ENCODE peak calls at places on chromosome X, in eight cellular contexts. W is IMR-90; P is stomach; C is left ventricle myocardium inferior; S is body of pancreas; D is CD8-positive, alpha-beta T cell; Q is breast epithelium; Y is tibial artery. A is an unnamed sample.

GRCh38 chrX:46837543-46838481 is 969 bp downstream of the RP2 start:
- DNase-seq in W (peak), P (no peak), C (no peak), S (no peak), D (peak), Q (no peak), Y (no peak), A (no peak)

GRCh38 chrX:151183233-151183632 is 6.8 kb downstream of the GPR50 start:
- DNase-seq in W (no peak), P (no peak), C (no peak), S (no peak), D (no peak), Q (no peak), Y (no peak), A (no peak)

GRCh38 chrX:151875270-151876026 is 37.2 kb upstream of the MAGEA4 start:
- DNase-seq in W (no peak), P (no peak), C (peak), S (no peak), D (no peak), Q (no peak), Y (no peak), A (no peak)

GRCh38 chrX:134821370-134821769 is 163.1 kb upstream of the PLAC1 start:
- DNase-seq in W (peak), P (no peak), C (peak), S (no peak), D (no peak), Q (no peak), Y (peak), A (no peak)

GRCh38 chrX:11261260-11261659 is 32.0 kb upstream of the AMELX start:
- DNase-seq in W (peak), P (no peak), C (no peak), S (no peak), D (no peak), Q (no peak), Y (no peak), A (no peak)

GRCh38 chrX:136170109-136170800 is 22.9 kb downstream of the FHL1 start:
- DNase-seq in W (peak), P (no peak), C (peak), S (no peak), D (no peak), Q (no peak), Y (no peak), A (no peak)

GRCh38 chrX:28920554-28920953 is 333.3 kb downstream of the IL1RAPL1 start:
- DNase-seq in W (peak), P (no peak), C (no peak), S (no peak), D (no peak), Q (no peak), Y (no peak), A (no peak)

GRCh38 chrX:68942141-68942540 is 113.3 kb downstream of the EFNB1 start:
- DNase-seq in W (no peak), P (peak), C (no peak), S (peak), D (no peak), Q (no peak), Y (no peak), A (no peak)

GRCh38 chrX:107628662-107629532 is 587 bp downstream of the PRPS1 start:
- DNase-seq in W (peak), P (no peak), C (peak), S (peak), D (peak), Q (no peak), Y (peak), A (peak)

GRCh38 chrX:108699368-108699767 is 37.0 kb downstream of the IRS4 start:
- DNase-seq in W (peak), P (no peak), C (no peak), S (no peak), D (no peak), Q (no peak), Y (no peak), A (no peak)

GRCh38 chrX:20913760-20914159 is 460.5 kb upstream of the CNKSR2 start:
- DNase-seq in W (no peak), P (no peak), C (no peak), S (no peak), D (no peak), Q (no peak), Y (no peak), A (no peak)

GRCh38 chrX:6694977-6695376 is 160.1 kb upstream of the VCX3A start:
- DNase-seq in W (no peak), P (no peak), C (no peak), S (no peak), D (no peak), Q (no peak), Y (no peak), A (no peak)

GRCh38 chrX:150150780-150151125 is 212.4 kb upstream of the MAMLD1 start:
- DNase-seq in W (no peak), P (no peak), C (no peak), S (no peak), D (no peak), Q (no peak), Y (no peak), A (no peak)

GRCh38 chrX:39972340-39972739 is 125.4 kb downstream of the BCOR start:
- DNase-seq in W (peak), P (no peak), C (no peak), S (no peak), D (no peak), Q (no peak), Y (no peak), A (no peak)

GRCh38 chrX:131633285-131633917 is 89.5 kb downstream of the OR13H1 start:
- DNase-seq in W (peak), P (peak), C (peak), S (peak), D (no peak), Q (peak), Y (peak), A (no peak)

GRCh38 chrX:776529-777230 is 146.1 kb downstream of the SHOX start:
- DNase-seq in W (no peak), P (peak), C (no peak), S (no peak), D (no peak), Q (no peak), Y (no peak), A (no peak)

GRCh38 chrX:50691820-50692219 is 122.2 kb downstream of the SHROOM4 start:
- DNase-seq in W (peak), P (no peak), C (no peak), S (peak), D (no peak), Q (no peak), Y (no peak), A (no peak)

GRCh38 chrX:24023972-24024664 is 2.9 kb downstream of the KLHL15 start:
- DNase-seq in W (peak), P (no peak), C (no peak), S (no peak), D (no peak), Q (no peak), Y (no peak), A (no peak)

GRCh38 chrX:2325076-2325784 is 175.5 kb downstream of the DHRSX start:
- DNase-seq in W (peak), P (peak), C (peak), S (peak), D (no peak), Q (peak), Y (no peak), A (no peak)

GRCh38 chrX:150872773-150873336 is 25.6 kb downstream of the CD99L2 start:
- DNase-seq in W (no peak), P (no peak), C (no peak), S (peak), D (no peak), Q (no peak), Y (no peak), A (no peak)

GRCh38 chrX:115362334-115363095 is 73.0 kb downstream of the LUZP4 start:
- DNase-seq in W (peak), P (no peak), C (no peak), S (no peak), D (no peak), Q (no peak), Y (no peak), A (no peak)

GRCh38 chrX:153725039-153725831 is 579 bp downstream of the ABCD1 start:
- DNase-seq in W (no peak), P (no peak), C (no peak), S (peak), D (no peak), Q (no peak), Y (no peak), A (no peak)

GRCh38 chrX:77447339-77448149 is at the start of gene FGF16:
- DNase-seq in W (no peak), P (no peak), C (no peak), S (peak), D (no peak), Q (no peak), Y (no peak), A (peak)

GRCh38 chrX:120769576-120770341 is 105.9 kb downstream of the CT47B1 start:
- DNase-seq in W (peak), P (no peak), C (no peak), S (no peak), D (no peak), Q (no peak), Y (no peak), A (no peak)

GRCh38 chrX:33726281-33727160 is 405.6 kb downstream of the FAM47A start:
- DNase-seq in W (no peak), P (no peak), C (no peak), S (no peak), D (no peak), Q (no peak), Y (no peak), A (no peak)

GRCh38 chrX:23694606-23695005 is 27.3 kb downstream of the PRDX4 start:
- DNase-seq in W (peak), P (peak), C (peak), S (peak), D (no peak), Q (no peak), Y (peak), A (no peak)

GRCh38 chrX:46582964-46583363 is 9.4 kb downstream of the CHST7 start:
- DNase-seq in W (peak), P (no peak), C (no peak), S (no peak), D (no peak), Q (peak), Y (no peak), A (no peak)

GRCh38 chrX:120029354-120029753 is 48.1 kb downstream of the RHOXF2B start:
- DNase-seq in W (no peak), P (no peak), C (no peak), S (no peak), D (no peak), Q (no peak), Y (no peak), A (no peak)

GRCh38 chrX:105228602-105229001 is 8.1 kb upstream of the TEX13A start:
- DNase-seq in W (no peak), P (no peak), C (no peak), S (no peak), D (no peak), Q (no peak), Y (no peak), A (no peak)

GRCh38 chrX:86137071-86137470 is 11.2 kb upstream of the DACH2 start:
- DNase-seq in W (peak), P (no peak), C (no peak), S (no peak), D (no peak), Q (no peak), Y (no peak), A (no peak)

GRCh38 chrX:149039057-149039456 is 466.0 kb downstream of the IDS start:
- DNase-seq in W (no peak), P (no peak), C (no peak), S (no peak), D (no peak), Q (no peak), Y (no peak), A (no peak)

GRCh38 chrX:31580726-31581125 is 508.9 kb upstream of the FTHL17 start:
- DNase-seq in W (peak), P (no peak), C (no peak), S (no peak), D (no peak), Q (no peak), Y (no peak), A (no peak)

GRCh38 chrX:39144323-39144722 is 343.1 kb downstream of the MID1IP1 start:
- DNase-seq in W (no peak), P (no peak), C (no peak), S (no peak), D (no peak), Q (no peak), Y (no peak), A (no peak)

GRCh38 chrX:145190801-145191389 is 56.4 kb upstream of the SPANXN1 start:
- DNase-seq in W (no peak), P (no peak), C (no peak), S (no peak), D (no peak), Q (no peak), Y (no peak), A (no peak)

GRCh38 chrX:15985937-15986336 is 131.3 kb upstream of the AP1S2 start:
- DNase-seq in W (no peak), P (no peak), C (no peak), S (no peak), D (no peak), Q (no peak), Y (no peak), A (no peak)

GRCh38 chrX:44025611-44026010 is 52.4 kb upstream of the NDP start:
- DNase-seq in W (peak), P (no peak), C (no peak), S (no peak), D (no peak), Q (no peak), Y (no peak), A (no peak)

GRCh38 chrX:9257718-9258117 is 207.1 kb upstream of the TBL1X start:
- DNase-seq in W (no peak), P (no peak), C (no peak), S (no peak), D (no peak), Q (no peak), Y (no peak), A (no peak)

GRCh38 chrX:96729053-96729452 is 44.4 kb downstream of the DIAPH2 start:
- DNase-seq in W (no peak), P (no peak), C (no peak), S (no peak), D (no peak), Q (no peak), Y (no peak), A (no peak)

GRCh38 chrX:22691966-22692565 is 307.7 kb upstream of the DDX53 start:
- DNase-seq in W (no peak), P (no peak), C (no peak), S (no peak), D (no peak), Q (no peak), Y (no peak), A (no peak)

GRCh38 chrX:22686138-22686541 is 313.6 kb upstream of the DDX53 start:
- DNase-seq in W (peak), P (no peak), C (peak), S (peak), D (no peak), Q (no peak), Y (peak), A (no peak)

GRCh38 chrX:22689290-22689689 is 310.5 kb upstream of the DDX53 start:
- DNase-seq in W (peak), P (no peak), C (no peak), S (no peak), D (no peak), Q (no peak), Y (no peak), A (no peak)

DNA sequence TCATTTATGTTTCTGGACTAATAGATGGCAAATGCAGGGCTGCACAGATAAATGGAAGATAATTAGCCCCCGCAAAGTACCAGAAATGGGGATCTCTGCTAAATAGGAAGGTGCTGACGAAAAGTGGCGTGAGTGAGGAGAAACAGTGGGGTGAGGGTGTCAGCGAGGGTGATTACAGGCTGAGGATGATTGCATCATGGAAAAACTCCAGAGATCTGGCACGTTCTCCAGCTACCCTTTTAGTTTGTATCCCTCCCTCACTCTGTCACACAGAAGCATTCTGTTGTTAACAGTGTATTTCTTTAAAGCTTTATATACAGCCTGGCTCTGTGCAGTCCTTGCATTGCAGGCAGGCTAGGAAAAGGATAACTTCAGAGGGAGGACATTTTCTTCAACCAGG is 309.6 kb upstream of the DDX53 start:
- DNase-seq in W (peak), P (no peak), C (no peak), S (no peak), D (no peak), Q (no peak), Y (no peak), A (no peak)
- H3K27ac ChIP-seq in W (peak), P (no peak), C (no peak), S (no peak), D (no peak), Q (no peak), Y (no peak), A (no peak)

GRCh38 chrX:25968920-25969319 is 169.2 kb upstream of the MAGEB18 start:
- DNase-seq in W (no peak), P (no peak), C (no peak), S (peak), D (no peak), Q (no peak), Y (no peak), A (no peak)
- TF ChIP-seq CTCF in W (peak), P (no peak), C (peak), S (peak), D (no peak), Q (no peak), Y (no peak), A (peak)

DNA sequence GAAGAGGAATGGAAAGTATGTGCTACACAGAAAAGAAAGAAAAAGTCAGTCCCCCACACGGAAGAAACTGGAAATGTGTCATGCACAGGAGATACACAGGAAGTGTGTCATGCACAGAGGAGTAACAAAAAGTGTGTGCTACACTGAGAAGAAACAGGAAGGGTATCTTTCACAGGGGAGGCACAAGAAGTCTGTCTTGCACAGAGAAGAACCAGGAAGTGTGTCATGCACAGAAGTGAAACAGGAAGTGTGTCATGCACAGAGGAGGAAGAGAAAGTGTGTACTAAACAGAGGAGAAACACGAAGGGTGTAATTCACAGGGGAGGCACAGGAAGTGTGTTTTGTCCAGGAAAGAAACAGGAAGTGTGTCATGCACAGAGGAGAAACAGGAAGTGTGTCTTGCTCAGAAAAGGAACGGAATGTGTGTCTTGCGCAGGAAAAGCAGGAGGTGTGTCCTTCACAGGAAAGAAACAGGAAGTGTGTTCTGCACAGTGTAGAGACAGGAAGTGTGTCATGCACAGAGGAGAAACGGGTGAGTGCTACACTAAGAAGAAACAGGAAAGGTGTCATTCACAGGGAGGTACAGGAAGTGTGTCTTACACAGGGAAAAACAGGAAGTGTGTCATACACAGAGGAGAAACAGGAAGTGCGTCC is 527.2 kb upstream of the PRKX start:
- DNase-seq in W (no peak), P (no peak), C (no peak), S (no peak), D (peak), Q (no peak), Y (no peak), A (no peak)
- H3K4me3 ChIP-seq in W (no peak), P (no peak), C (no peak), S (no peak), D (peak), Q (no peak), Y (no peak), A (no peak)

GRCh38 chrX:71372388-71372787 is 6.2 kb downstream of the TAF1 start:
- DNase-seq in W (no peak), P (no peak), C (no peak), S (no peak), D (no peak), Q (no peak), Y (no peak), A (no peak)
- H3K27ac ChIP-seq in W (no peak), P (no peak), C (no peak), S (no peak), D (no peak), Q (no peak), Y (no peak), A (no peak)

DNA sequence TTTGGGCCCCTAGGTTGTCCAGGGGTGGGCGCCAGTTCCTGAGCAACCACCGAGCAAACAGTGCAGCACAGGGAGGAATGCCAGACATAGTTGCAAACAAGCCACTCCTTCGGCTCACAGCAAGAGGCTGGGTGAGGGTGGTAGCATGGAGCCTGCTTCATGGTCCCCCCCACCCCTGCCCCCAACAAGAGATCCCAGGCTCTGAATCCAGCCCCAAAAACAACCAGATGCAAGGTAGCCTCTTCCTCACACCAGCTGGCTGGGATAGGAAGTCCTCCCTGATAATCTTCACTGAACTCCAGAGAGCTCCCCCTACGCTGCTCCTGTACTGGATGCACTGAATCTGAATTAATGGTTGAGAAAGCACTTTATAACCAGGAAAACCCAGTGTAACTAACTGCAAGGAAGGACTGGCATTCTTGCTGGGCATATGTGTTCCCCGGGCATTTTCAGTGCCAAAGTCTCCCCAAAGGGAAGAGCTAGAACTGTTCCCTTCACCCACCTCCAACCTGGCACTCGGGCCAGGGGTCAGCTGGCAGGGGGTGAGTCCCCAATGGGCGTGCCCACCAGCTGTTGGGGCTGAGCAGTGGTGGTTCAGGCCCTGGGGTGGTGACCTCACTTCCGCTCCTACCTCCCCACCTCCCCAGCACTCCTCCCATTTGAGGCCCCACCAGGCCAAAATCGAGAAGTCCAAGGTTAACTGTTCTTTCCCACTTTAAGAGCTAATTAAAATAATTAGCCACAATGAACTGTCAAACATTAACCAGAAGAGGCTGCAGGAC is 1.5 kb downstream of the ELF4 start:
- DNase-seq in W (no peak), P (no peak), C (peak), S (no peak), D (no peak), Q (no peak), Y (peak), A (peak)
- TF ChIP-seq CTCF in W (no peak), P (no peak), C (no peak), S (no peak), D (no peak), Q (no peak), Y (no peak), A (no peak)

DNA sequence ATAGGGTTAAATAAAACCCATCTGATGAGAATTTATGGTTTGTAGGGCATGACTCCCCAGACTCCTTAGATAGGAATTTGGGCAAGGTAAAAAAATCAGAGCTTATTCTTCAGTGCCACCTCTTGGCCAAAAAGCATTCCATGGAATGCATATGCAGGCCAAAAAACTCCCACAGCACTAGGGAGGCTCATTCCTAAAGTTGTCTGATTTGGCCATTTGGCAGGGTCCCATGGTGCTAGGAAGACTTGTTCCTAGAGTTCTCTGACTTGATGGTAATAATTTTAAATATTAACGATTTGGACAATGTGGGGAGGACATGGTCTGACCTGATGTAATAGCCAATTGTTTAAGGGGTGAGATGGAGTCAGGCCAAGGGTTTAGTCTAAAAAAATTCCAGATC is 93.0 kb downstream of the SPIN4 start:
- DNase-seq in W (no peak), P (no peak), C (no peak), S (no peak), D (no peak), Q (no peak), Y (no peak), A (no peak)
- H3K4me3 ChIP-seq in W (no peak), P (no peak), C (no peak), S (no peak), D (no peak), Q (no peak), Y (no peak), A (no peak)

GRCh38 chrX:101051153-101051548 is 760 bp downstream of the TRMT2B start:
- DNase-seq in W (no peak), P (no peak), C (no peak), S (no peak), D (no peak), Q (no peak), Y (peak), A (no peak)
- H3K27ac ChIP-seq in W (peak), P (peak), C (peak), S (peak), D (peak), Q (peak), Y (peak), A (peak)

GRCh38 chrX:64642482-64642881 is 247.2 kb upstream of the MTMR8 start:
- DNase-seq in W (no peak), P (no peak), C (no peak), S (no peak), D (no peak), Q (no peak), Y (no peak), A (no peak)
- TF ChIP-seq CTCF in W (no peak), P (no peak), C (no peak), S (no peak), D (no peak), Q (no peak), Y (no peak), A (no peak)